ENCODE peak calls at places on chromosome 1, in eight cellular contexts. L, S, O, K, G, A, D and V are unnamed samples. For H3K4me1, the result is how much of the 10 kb centered on the place peaks cover.

GRCh38 chr1:56977910-56978309 is 12.1 kb upstream of the C8B start:
- DNase-seq in K (no peak), S (no peak), O (no peak), L (no peak), D (no peak), A (no peak), G (no peak), V (no peak)

GRCh38 chr1:184457500-184457899 is 70.7 kb downstream of the C1orf21 start:
- DNase-seq in D (no peak), A (no peak), G (peak), O (no peak), S (no peak), K (no peak), L (no peak), V (no peak)

GRCh38 chr1:12296623-12297022 is 66.8 kb downstream of the VPS13D start:
- DNase-seq in A (no peak), K (no peak), D (no peak), S (no peak), L (no peak), G (no peak), O (no peak), V (no peak)

GRCh38 chr1:200973937-200974657 is 49.4 kb downstream of the KIF21B start:
- DNase-seq in O (no peak), L (no peak), G (no peak), D (no peak), K (peak), A (no peak), S (peak), V (peak)

GRCh38 chr1:58764294-58764978 is 19.4 kb downstream of the JUN start:
- DNase-seq in G (no peak), A (no peak), O (no peak), L (no peak), K (no peak), D (no peak), S (no peak), V (no peak)

GRCh38 chr1:53557830-53558784 is 98.9 kb downstream of the DMRTB1 start:
- DNase-seq in G (no peak), L (no peak), A (no peak), O (no peak), S (no peak), D (peak), K (no peak), V (peak)

GRCh38 chr1:31541201-31541600 is 35.1 kb upstream of the TINAGL1 start:
- DNase-seq in O (no peak), G (no peak), D (no peak), A (no peak), S (no peak), K (no peak), L (no peak), V (no peak)

GRCh38 chr1:113935176-113935575 is 6.1 kb downstream of the HIPK1 start:
- DNase-seq in A (no peak), L (no peak), D (no peak), O (no peak), G (no peak), K (no peak), S (no peak), V (no peak)

GRCh38 chr1:35725591-35725990 is 6.9 kb upstream of the C1orf216 start:
- DNase-seq in O (no peak), D (no peak), G (no peak), K (no peak), A (no peak), L (no peak), S (no peak), V (no peak)

GRCh38 chr1:95217371-95217770 is 16.6 kb upstream of the RWDD3 start:
- DNase-seq in A (no peak), D (no peak), K (no peak), G (no peak), O (no peak), S (no peak), L (no peak), V (no peak)

DNA sequence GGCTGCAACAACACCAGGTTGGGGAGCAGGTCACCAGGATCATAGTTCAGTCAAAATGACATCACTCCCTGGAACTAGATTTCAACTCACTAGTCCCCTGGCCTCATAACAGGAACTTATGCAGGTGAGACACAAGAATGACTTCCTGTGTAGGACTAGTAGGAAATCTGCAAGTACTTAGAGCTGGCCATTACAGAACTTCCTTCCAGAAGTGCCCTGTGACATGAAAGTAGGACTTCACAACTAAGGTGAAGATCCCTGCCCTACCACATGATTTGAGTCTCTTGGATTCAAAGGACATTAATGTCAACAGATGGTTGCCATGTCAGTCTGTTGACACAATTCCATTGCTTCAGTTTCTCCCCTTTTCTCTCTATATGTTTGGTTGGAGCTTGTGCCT is 223.1 kb downstream of the RPS6KC1 start:
- DNase-seq in D (no peak), L (no peak), A (no peak), S (no peak), O (no peak), G (no peak), K (no peak), V (no peak)
- H3K4me1 ChIP-seq in D (under half), L (under half), A (under half), S (under half), O (under half), G (under half), K (under half), V (under half)

GRCh38 chr1:178921499-178921898 is 50.6 kb upstream of the ANGPTL1 start:
- DNase-seq in S (no peak), O (no peak), D (no peak), L (no peak), A (no peak), K (no peak), G (no peak), V (no peak)
- H3K4me1 ChIP-seq in S (under half), O (under half), D (under half), L (under half), A (under half), K (under half), G (under half), V (under half)

GRCh38 chr1:224373008-224373590 is 16.4 kb downstream of the CNIH4 start:
- DNase-seq in S (no peak), L (no peak), O (no peak), A (no peak), D (no peak), K (no peak), G (no peak), V (no peak)

GRCh38 chr1:224378855-224379631 is 22.4 kb downstream of the CNIH4 start:
- DNase-seq in D (no peak), S (no peak), A (no peak), G (no peak), O (no peak), K (no peak), L (no peak), V (no peak)

GRCh38 chr1:224377676-224378006 is 21.0 kb downstream of the CNIH4 start:
- DNase-seq in L (no peak), D (no peak), S (no peak), O (no peak), G (no peak), K (no peak), A (no peak), V (no peak)

GRCh38 chr1:224380003-224380402 is 23.3 kb downstream of the CNIH4 start:
- DNase-seq in A (no peak), D (no peak), O (peak), L (no peak), S (no peak), K (no peak), G (no peak), V (no peak)

DNA sequence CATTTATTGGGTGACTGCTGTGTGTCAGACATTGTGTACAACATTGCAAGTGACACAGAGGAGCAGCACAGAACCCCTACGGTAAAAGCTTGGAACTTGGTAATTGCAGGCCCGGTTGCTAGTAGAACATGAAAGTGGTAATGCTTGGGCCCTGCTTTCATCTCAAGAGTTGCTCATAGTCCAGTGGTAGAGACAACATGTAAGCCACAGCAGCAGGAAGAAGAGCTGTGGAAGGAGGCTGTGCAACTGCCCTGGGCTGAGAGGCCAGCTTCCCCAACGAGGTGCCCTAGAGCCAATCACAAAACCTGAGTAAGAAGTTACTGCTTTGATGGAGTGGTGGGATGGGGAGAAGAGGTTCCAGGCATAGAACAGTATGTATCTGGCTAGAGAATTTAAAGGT is 18.4 kb downstream of the CNIH4 start:
- DNase-seq in G (no peak), K (no peak), D (no peak), L (no peak), O (no peak), S (no peak), A (no peak), V (no peak)
- H3K4me1 ChIP-seq in G (under half), K (under half), D (under half), L (under half), O (half or more), S (under half), A (under half), V (under half)

GRCh38 chr1:170678196-170678595 is 14.3 kb downstream of the PRRX1 start:
- DNase-seq in O (no peak), G (no peak), L (no peak), S (no peak), A (no peak), K (no peak), D (no peak), V (no peak)

GRCh38 chr1:170682159-170682558 is 18.2 kb downstream of the PRRX1 start:
- DNase-seq in D (no peak), A (no peak), L (no peak), O (no peak), S (no peak), K (no peak), G (no peak), V (no peak)

GRCh38 chr1:170676628-170677027 is 12.7 kb downstream of the PRRX1 start:
- DNase-seq in G (no peak), O (no peak), S (no peak), D (no peak), L (no peak), A (no peak), K (no peak), V (no peak)

GRCh38 chr1:170682809-170683208 is 18.9 kb downstream of the PRRX1 start:
- DNase-seq in D (no peak), L (no peak), G (no peak), O (no peak), A (no peak), S (no peak), K (no peak), V (no peak)

GRCh38 chr1:170680428-170680827 is 16.5 kb downstream of the PRRX1 start:
- DNase-seq in A (no peak), K (no peak), S (no peak), D (peak), G (no peak), O (no peak), L (no peak), V (no peak)
- H3K4me1 ChIP-seq in A (half or more), K (under half), S (under half), D (under half), G (under half), O (under half), L (under half), V (under half)

GRCh38 chr1:112074711-112075110 is 85.2 kb upstream of the KCND3 start:
- DNase-seq in L (no peak), O (no peak), G (no peak), A (no peak), K (no peak), S (no peak), D (no peak), V (no peak)
- H3K4me1 ChIP-seq in L (under half), O (under half), G (under half), A (under half), K (under half), S (under half), D (under half), V (under half)

GRCh38 chr1:206506405-206506802 is 927 bp upstream of the RASSF5 start:
- DNase-seq in O (no peak), S (no peak), K (no peak), A (no peak), G (no peak), D (no peak), L (no peak), V (no peak)

GRCh38 chr1:206507395-206508129 is at the start of gene RASSF5:
- DNase-seq in D (peak), A (no peak), K (peak), L (peak), O (peak), S (peak), G (peak), V (peak)

GRCh38 chr1:206504363-206504713 is 3.0 kb upstream of the RASSF5 start:
- DNase-seq in D (no peak), A (no peak), O (no peak), L (no peak), K (no peak), S (no peak), G (no peak), V (no peak)

GRCh38 chr1:206506803-206507394 is 432 bp upstream of the RASSF5 start:
- DNase-seq in G (no peak), D (no peak), A (no peak), S (no peak), L (no peak), O (no peak), K (no peak), V (no peak)

DNA sequence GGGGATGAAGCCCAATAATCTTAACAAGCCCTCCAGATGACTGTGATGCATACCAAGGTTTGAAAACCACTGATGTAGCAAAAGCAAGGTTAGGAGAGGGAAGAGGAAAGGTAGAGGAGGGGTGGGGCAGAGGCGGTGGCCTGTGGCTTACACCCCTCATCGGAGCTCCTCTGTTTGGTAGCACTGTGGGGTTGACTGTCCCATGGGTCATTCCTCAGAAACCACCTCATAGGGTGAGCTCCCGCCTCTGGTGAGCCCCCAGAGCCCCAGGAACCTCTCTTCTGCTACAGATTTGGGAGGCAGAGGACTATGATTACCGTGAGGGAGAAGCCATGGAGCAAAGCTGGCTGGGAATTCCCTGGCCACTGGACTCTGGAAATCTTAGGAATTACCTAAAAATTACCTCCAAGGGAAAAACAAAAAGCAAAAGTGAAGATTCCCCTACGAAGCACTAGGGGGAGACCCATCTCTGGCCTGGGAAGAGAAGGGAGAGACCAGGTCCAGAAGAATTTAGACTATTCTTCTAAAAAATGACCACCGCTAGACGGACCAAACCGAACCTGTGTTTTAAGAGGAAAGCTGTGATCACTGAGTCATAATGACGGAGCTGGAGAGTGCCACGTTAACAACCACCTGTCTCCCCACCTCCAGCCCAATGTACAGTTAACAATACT is 1.5 kb upstream of the RASSF5 start:
- DNase-seq in O (no peak), L (no peak), S (no peak), G (no peak), A (no peak), K (no peak), D (no peak), V (no peak)
- H3K4me1 ChIP-seq in O (under half), L (under half), S (under half), G (under half), A (half or more), K (under half), D (under half), V (half or more)

GRCh38 chr1:4701276-4701675 is 46.9 kb downstream of the AJAP1 start:
- DNase-seq in L (no peak), O (no peak), S (no peak), K (no peak), D (no peak), A (no peak), G (no peak), V (no peak)

GRCh38 chr1:4702927-4703326 is 48.5 kb downstream of the AJAP1 start:
- DNase-seq in A (no peak), O (no peak), G (no peak), L (no peak), D (no peak), K (no peak), S (no peak), V (no peak)

GRCh38 chr1:4700801-4701200 is 46.4 kb downstream of the AJAP1 start:
- DNase-seq in D (no peak), L (no peak), G (no peak), O (no peak), K (no peak), S (no peak), A (no peak), V (no peak)

GRCh38 chr1:4702464-4702863 is 48.1 kb downstream of the AJAP1 start:
- DNase-seq in O (no peak), S (no peak), K (no peak), G (no peak), D (no peak), A (no peak), L (no peak), V (no peak)

DNA sequence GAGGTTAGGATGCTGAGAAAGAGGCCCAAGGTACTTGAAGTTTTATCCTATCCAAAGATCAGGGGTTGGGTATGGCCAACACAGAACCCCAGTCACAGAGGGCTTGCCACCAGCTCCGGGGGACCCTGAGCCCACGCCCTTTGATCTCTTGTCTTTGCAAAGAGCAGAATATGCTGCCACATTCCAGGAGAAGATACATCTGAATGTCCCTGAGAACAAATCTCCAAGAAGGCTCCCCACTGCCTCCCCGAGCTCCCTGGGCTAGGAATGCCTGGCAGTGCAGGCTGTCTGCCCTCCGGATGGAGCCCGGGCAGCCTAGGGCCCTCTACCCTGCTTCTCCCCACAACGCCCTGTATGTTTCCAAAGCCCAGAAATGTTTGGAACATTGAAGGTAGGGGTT is 49.2 kb downstream of the AJAP1 start:
- DNase-seq in L (no peak), D (no peak), O (no peak), A (no peak), S (no peak), K (no peak), G (no peak), V (no peak)
- H3K4me1 ChIP-seq in L (under half), D (under half), O (under half), A (under half), S (under half), K (under half), G (under half), V (under half)